ENCODE peak calls at places on chromosomes 6 and 20, in four cellular contexts. K is HepG2, I is H1, Z is K562. F is an unnamed sample.

GRCh38 chr20:48288930-48289507 is 503.7 kb upstream of the SULF2 start:
- DNase-seq in K (peak), I (no peak), Z (no peak), F (no peak)

GRCh38 chr6:14966111-14966901 is 279.6 kb upstream of the JARID2 start:
- DNase-seq in K (no peak), I (no peak), Z (no peak), F (no peak)

GRCh38 chr6:4313044-4313686 is 177.8 kb upstream of the ECI2 start:
- DNase-seq in K (no peak), I (no peak), Z (no peak), F (peak)

GRCh38 chr6:108027594-108027993 is 46.9 kb downstream of the OSTM1 start:
- DNase-seq in K (no peak), I (no peak), Z (peak), F (peak)

GRCh38 chr20:3222635-3223600 is 13.6 kb downstream of the ITPA start:
- DNase-seq in K (peak), I (no peak), Z (no peak), F (no peak)

GRCh38 chr6:11343963-11344714 is 111.7 kb upstream of the NEDD9 start:
- DNase-seq in K (peak), I (no peak), Z (no peak), F (peak)

GRCh38 chr6:26231006-26231587 is 133.9 kb upstream of the BTN3A2 start:
- DNase-seq in K (no peak), I (no peak), Z (no peak), F (no peak)

GRCh38 chr6:130417951-130418350 is 52.1 kb downstream of the TMEM200A start:
- DNase-seq in K (no peak), I (no peak), Z (no peak), F (no peak)

GRCh38 chr6:116011520-116011919 is 49.2 kb downstream of the FRK start:
- DNase-seq in K (no peak), I (no peak), Z (no peak), F (peak)

GRCh38 chr6:81331526-81331925 is 421.0 kb downstream of the TENT5A start:
- DNase-seq in K (no peak), I (no peak), Z (no peak), F (no peak)

GRCh38 chr6:161761966-161762365 is 488.1 kb upstream of the AGPAT4 start:
- DNase-seq in K (no peak), I (no peak), Z (no peak), F (no peak)

GRCh38 chr20:542777-543368 is 717 bp downstream of the CSNK2A1 start:
- DNase-seq in K (no peak), I (no peak), Z (peak), F (no peak)

GRCh38 chr6:24522090-24522820 is 27.5 kb downstream of the ALDH5A1 start:
- DNase-seq in K (no peak), I (no peak), Z (peak), F (no peak)

GRCh38 chr6:88494401-88495140 is 328.4 kb upstream of the CNR1 start:
- DNase-seq in K (no peak), I (no peak), Z (no peak), F (no peak)

GRCh38 chr6:37125779-37126553 is 44.0 kb upstream of the PIM1 start:
- DNase-seq in K (peak), I (peak), Z (no peak), F (no peak)

GRCh38 chr6:87029711-87030314 is 65.1 kb downstream of the CGA start:
- DNase-seq in K (peak), I (no peak), Z (peak), F (peak)

GRCh38 chr6:13762648-13763441 is 51.2 kb upstream of the RANBP9 start:
- DNase-seq in K (no peak), I (no peak), Z (no peak), F (no peak)

GRCh38 chr6:65780691-65781090 is 73.7 kb upstream of the EYS start:
- DNase-seq in K (no peak), I (no peak), Z (no peak), F (no peak)

GRCh38 chr20:9837634-9838033 is 1.2 kb downstream of the PAK5 start:
- DNase-seq in K (no peak), I (no peak), Z (no peak), F (no peak)

GRCh38 chr6:82374481-82374880 is 10.9 kb downstream of the TPBG start:
- DNase-seq in K (no peak), I (no peak), Z (no peak), F (no peak)

GRCh38 chr6:147132889-147133288 is 71.3 kb upstream of the STXBP5 start:
- DNase-seq in K (no peak), I (no peak), Z (no peak), F (no peak)

GRCh38 chr20:60984666-60985065 is 267.4 kb upstream of the CDH4 start:
- DNase-seq in K (no peak), I (no peak), Z (no peak), F (no peak)

GRCh38 chr6:36441307-36441894 is 1.3 kb downstream of the PXT1 start:
- DNase-seq in K (peak), I (peak), Z (peak), F (peak)

GRCh38 chr20:8756410-8756809 is 312.5 kb upstream of the PLCB4 start:
- DNase-seq in K (peak), I (no peak), Z (peak), F (peak)

GRCh38 chr6:129679250-129679649 is 30.7 kb downstream of the ARHGAP18 start:
- DNase-seq in K (no peak), I (no peak), Z (no peak), F (no peak)

GRCh38 chr20:14612389-14612788 is 275.0 kb upstream of the FLRT3 start:
- DNase-seq in K (no peak), I (no peak), Z (no peak), F (no peak)

GRCh38 chr20:10540636-10541493 is 105.8 kb downstream of the SLX4IP start:
- DNase-seq in K (peak), I (no peak), Z (no peak), F (peak)

GRCh38 chr6:154861825-154862224 is 128.6 kb downstream of the SCAF8 start:
- DNase-seq in K (no peak), I (no peak), Z (no peak), F (no peak)

GRCh38 chr20:37361336-37361735 is 15.4 kb downstream of the SRC start:
- DNase-seq in K (no peak), I (no peak), Z (no peak), F (no peak)

GRCh38 chr20:8194721-8195120 is 62.7 kb downstream of the PLCB1 start:
- DNase-seq in K (no peak), I (no peak), Z (no peak), F (no peak)

GRCh38 chr6:150720774-150721233 is 121.1 kb downstream of the PLEKHG1 start:
- DNase-seq in K (no peak), I (no peak), Z (no peak), F (peak)

GRCh38 chr6:113857565-113858066 is 471 bp downstream of the MARCKS start:
- DNase-seq in K (no peak), I (peak), Z (no peak), F (no peak)

GRCh38 chr20:23106271-23106851 is 20.2 kb upstream of the CD93 start:
- DNase-seq in K (no peak), I (no peak), Z (no peak), F (no peak)

GRCh38 chr6:145891126-145891525 is 73.0 kb downstream of the SHPRH start:
- DNase-seq in K (peak), I (no peak), Z (no peak), F (no peak)

GRCh38 chr20:44022464-44022863 is 107.8 kb downstream of the TOX2 start:
- DNase-seq in K (no peak), I (no peak), Z (no peak), F (no peak)

GRCh38 chr6:1604347-1604990 is 5.2 kb upstream of the FOXC1 start:
- DNase-seq in K (peak), I (peak), Z (peak), F (no peak)

GRCh38 chr20:49306903-49307336 is 29.1 kb upstream of the ZNFX1 start:
- DNase-seq in K (peak), I (no peak), Z (no peak), F (no peak)

GRCh38 chr6:131754715-131755567 is 44.1 kb upstream of the CTAGE9 start:
- DNase-seq in K (peak), I (no peak), Z (no peak), F (no peak)

GRCh38 chr6:136792945-136793289 is 640 bp upstream of the MAP3K5 start:
- DNase-seq in K (peak), I (peak), Z (peak), F (peak)
- H3K4me3 ChIP-seq in K (peak), I (peak), Z (peak), F (peak)

GRCh38 chr6:31574106-31575061 is 981 bp upstream of the TNF start:
- DNase-seq in K (no peak), I (no peak), Z (no peak), F (no peak)
- TF ChIP-seq FOSL1 in K (no peak), I (no peak), Z (no peak), F (no peak)

GRCh38 chr6:166512567-166512966 is 73.9 kb downstream of the RAMACL start:
- DNase-seq in K (no peak), I (no peak), Z (peak), F (peak)

GRCh38 chr6:166511316-166511715 is 75.2 kb downstream of the RAMACL start:
- DNase-seq in K (no peak), I (no peak), Z (no peak), F (no peak)

GRCh38 chr6:166516256-166516655 is 70.2 kb downstream of the RAMACL start:
- DNase-seq in K (no peak), I (no peak), Z (no peak), F (no peak)

GRCh38 chr6:166514196-166514595 is 72.3 kb downstream of the RAMACL start:
- DNase-seq in K (no peak), I (no peak), Z (no peak), F (no peak)

DNA sequence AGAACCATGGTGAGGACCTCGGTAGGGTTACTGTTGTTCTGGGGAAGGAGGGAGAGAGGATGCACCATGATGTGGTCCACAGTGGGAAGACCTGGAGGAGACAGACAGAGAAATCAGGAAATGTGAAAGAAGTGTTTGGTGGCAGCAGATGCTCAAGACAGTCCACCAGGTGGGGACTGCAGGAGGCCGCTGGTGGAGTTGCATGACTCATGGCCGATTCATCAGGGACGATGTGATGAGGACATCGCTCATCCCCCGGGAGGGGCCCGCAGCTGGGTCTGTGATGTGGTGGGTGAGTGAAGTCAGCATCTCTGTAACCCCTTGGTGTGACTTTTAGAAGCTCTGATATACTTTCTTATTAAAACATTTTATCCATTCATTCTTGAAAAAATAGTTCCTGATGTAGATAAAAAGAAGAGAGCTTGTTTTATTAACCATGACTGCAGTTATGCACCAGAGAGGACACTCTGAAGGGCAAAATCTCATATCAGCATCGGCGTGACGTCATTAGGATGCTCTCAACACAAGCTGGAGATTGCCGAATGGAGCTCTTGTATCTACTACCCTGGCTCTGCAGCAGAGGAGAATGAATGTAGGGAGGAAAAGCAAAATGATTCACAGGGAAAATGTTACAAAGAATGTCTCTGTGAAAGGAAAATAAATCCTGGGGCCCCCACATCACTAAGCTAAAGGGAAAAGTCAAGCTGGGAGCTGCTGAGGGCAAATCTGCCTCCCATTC is 71.2 kb downstream of the RAMACL start:
- DNase-seq in K (peak), I (no peak), Z (peak), F (peak)
- TF ChIP-seq CTCF in K (no peak), I (no peak), Z (peak), F (peak)

DNA sequence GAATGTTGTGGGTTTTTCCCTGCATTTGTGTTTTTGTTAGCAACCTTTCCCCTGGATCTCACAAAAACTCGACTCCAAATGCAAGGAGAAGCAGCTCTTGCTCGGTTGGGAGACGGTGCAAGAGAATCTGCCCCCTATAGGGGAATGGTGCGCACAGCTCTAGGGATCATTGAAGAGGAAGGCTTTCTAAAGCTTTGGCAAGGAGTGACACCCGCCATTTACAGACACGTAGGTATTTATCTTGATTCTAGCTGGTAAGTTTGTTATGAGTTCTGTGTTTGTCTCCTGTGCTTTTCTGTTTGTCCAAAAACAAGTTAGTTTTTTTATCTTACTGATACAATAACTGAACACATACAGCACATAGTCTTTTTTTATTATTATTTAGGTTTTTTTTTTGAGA is 3.0 kb downstream of the SLC25A27 start:
- DNase-seq in K (peak), I (peak), Z (peak), F (peak)
- H3K4me3 ChIP-seq in K (no peak), I (no peak), Z (no peak), F (no peak)

DNA sequence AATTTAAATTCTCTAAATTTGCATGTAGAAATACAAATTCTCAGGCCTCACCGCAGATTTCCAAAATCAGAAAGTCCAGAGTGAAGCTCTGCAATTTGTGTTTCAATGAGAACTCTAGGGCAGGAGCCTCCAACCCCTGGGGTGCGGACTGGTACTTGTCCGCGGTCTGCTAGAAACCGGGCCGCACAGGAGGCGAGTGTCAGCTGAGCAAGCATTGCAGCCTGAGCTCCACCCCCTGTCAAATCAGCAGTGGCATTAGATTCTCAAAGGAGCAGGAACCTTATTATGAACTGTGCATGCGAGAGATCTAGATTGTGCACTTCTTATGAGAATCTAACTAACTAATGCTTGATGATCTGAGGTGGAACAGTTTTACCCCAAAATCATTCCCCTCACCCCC is 203.0 kb upstream of the PCSK2 start:
- DNase-seq in K (no peak), I (peak), Z (no peak), F (no peak)
- TF ChIP-seq FOSL1 in K (no peak), I (no peak), Z (no peak), F (no peak)